ENCODE peak calls at places on chromosomes 13 and 19, in five cellular contexts. F, G, B, U and W are unnamed samples. For H3K36me3, the result is how much of the 10 kb centered on the place peaks cover.

GRCh38 chr19:2627319-2627829 is 75.1 kb downstream of the GNG7 start:
- DNase-seq in B (peak), G (peak), U (no peak), F (no peak), W (peak)

GRCh38 chr19:53183146-53183545 is 10.0 kb downstream of the ZNF665 start:
- DNase-seq in U (no peak), B (no peak), G (no peak), F (no peak), W (no peak)

GRCh38 chr13:50831510-50831909 is 12.0 kb downstream of the DLEU7 start:
- DNase-seq in U (no peak), B (no peak), G (no peak), F (no peak), W (no peak)

GRCh38 chr13:32164622-32165268 is 133.2 kb downstream of the FRY start:
- DNase-seq in U (peak), G (no peak), F (no peak), B (peak), W (no peak)

GRCh38 chr13:98280176-98280510 is 103.1 kb upstream of the RNF113B start:
- DNase-seq in F (no peak), U (no peak), B (no peak), G (no peak), W (no peak)

GRCh38 chr19:23203841-23204344 is 46.3 kb downstream of the ZNF724 start:
- DNase-seq in U (no peak), F (no peak), G (no peak), B (peak), W (no peak)

GRCh38 chr13:44188257-44188656 is 185.4 kb upstream of the SERP2 start:
- DNase-seq in G (no peak), U (no peak), B (no peak), F (no peak), W (no peak)

GRCh38 chr19:10389863-10390262 is 9.5 kb upstream of the TYK2 start:
- DNase-seq in B (no peak), U (no peak), F (no peak), G (no peak), W (no peak)

GRCh38 chr13:59879281-59879680 is 284.4 kb downstream of the DIAPH3 start:
- DNase-seq in U (no peak), G (no peak), F (no peak), B (no peak), W (no peak)

GRCh38 chr19:14544977-14545715 is 15.8 kb downstream of the TECR start:
- DNase-seq in B (no peak), U (no peak), G (no peak), F (no peak), W (no peak)

GRCh38 chr19:53947624-53948023 is 15.1 kb upstream of the CACNG8 start:
- DNase-seq in B (no peak), U (peak), G (no peak), F (no peak), W (no peak)

GRCh38 chr19:16834747-16835146 is 5.5 kb downstream of the SIN3B start:
- DNase-seq in F (no peak), G (no peak), U (no peak), B (no peak), W (no peak)

GRCh38 chr19:40614595-40615411 is 13.6 kb downstream of the LTBP4 start:
- DNase-seq in F (peak), G (no peak), U (peak), B (peak), W (peak)

GRCh38 chr13:45521292-45521691 is 56.6 kb downstream of the COG3 start:
- DNase-seq in F (no peak), B (no peak), U (no peak), G (no peak), W (no peak)

GRCh38 chr13:41284512-41285288 is 21.3 kb upstream of the MTRF1 start:
- DNase-seq in G (no peak), F (no peak), B (no peak), U (no peak), W (peak)

GRCh38 chr19:33796164-33797100 is at the start of gene KCTD15:
- DNase-seq in B (peak), G (no peak), U (peak), F (no peak), W (no peak)

GRCh38 chr13:77697208-77698103 is at the start of gene SLAIN1:
- DNase-seq in G (peak), B (peak), U (peak), F (peak), W (no peak)

GRCh38 chr13:44489751-44490150 is 86.4 kb downstream of the TSC22D1 start:
- DNase-seq in F (no peak), B (no peak), G (no peak), U (no peak), W (no peak)

GRCh38 chr13:31094331-31095015 is 67.2 kb downstream of the HSPH1 start:
- DNase-seq in U (no peak), B (no peak), F (no peak), G (no peak), W (no peak)

GRCh38 chr19:11361037-11361770 is 6.0 kb downstream of the PLPPR2 start:
- DNase-seq in F (no peak), G (no peak), B (peak), U (peak), W (no peak)

GRCh38 chr13:48600374-48601364 is 53.1 kb upstream of the CYSLTR2 start:
- DNase-seq in G (no peak), F (no peak), U (no peak), B (peak), W (no peak)

GRCh38 chr13:39406688-39407087 is 196.3 kb downstream of the LHFPL6 start:
- DNase-seq in B (no peak), G (no peak), U (no peak), F (no peak), W (no peak)

GRCh38 chr13:41548870-41549269 is 91.5 kb downstream of the RGCC start:
- DNase-seq in B (no peak), U (no peak), F (no peak), G (no peak), W (no peak)

GRCh38 chr19:571127-571974 is 1.0 kb upstream of the BSG start:
- DNase-seq in U (no peak), B (peak), G (no peak), F (no peak), W (no peak)

GRCh38 chr13:77810430-77810829 is 108.2 kb downstream of the EDNRB start:
- DNase-seq in G (no peak), B (no peak), U (peak), F (no peak), W (no peak)

GRCh38 chr13:31015207-31015606 is 82.8 kb downstream of the TEX26 start:
- DNase-seq in G (no peak), F (no peak), U (no peak), B (no peak), W (no peak)

GRCh38 chr13:27336005-27336673 is 65.5 kb downstream of the RASL11A start:
- DNase-seq in F (no peak), B (no peak), U (no peak), G (no peak), W (no peak)

GRCh38 chr13:60328073-60328472 is 68.9 kb upstream of the TDRD3 start:
- DNase-seq in G (no peak), F (no peak), U (no peak), B (no peak), W (no peak)

GRCh38 chr19:45919678-45920077 is 5.1 kb upstream of the NANOS2 start:
- DNase-seq in F (no peak), G (no peak), U (no peak), B (no peak), W (no peak)

GRCh38 chr13:68540244-68540643 is 1310.1 kb upstream of the PCDH9 start:
- DNase-seq in G (no peak), B (no peak), F (no peak), U (no peak), W (no peak)

GRCh38 chr19:1651061-1651547 is 1.3 kb downstream of the TCF3 start:
- DNase-seq in G (no peak), B (no peak), U (peak), F (no peak), W (no peak)

GRCh38 chr13:101925731-101926130 is 473.3 kb downstream of the ITGBL1 start:
- DNase-seq in G (no peak), F (no peak), U (no peak), B (no peak), W (no peak)

GRCh38 chr13:42215578-42216421 is 56.2 kb upstream of the AKAP11 start:
- DNase-seq in G (no peak), U (peak), B (peak), F (no peak), W (no peak)

GRCh38 chr13:110388141-110388943 is 81.3 kb downstream of the COL4A2 start:
- DNase-seq in B (no peak), G (peak), U (peak), F (no peak), W (no peak)

GRCh38 chr19:42253245-42254082 is 1.5 kb downstream of the ERF start:
- DNase-seq in U (peak), F (peak), B (peak), G (no peak), W (no peak)

GRCh38 chr13:113207890-113208423 is 512 bp downstream of the PCID2 start:
- DNase-seq in F (no peak), G (no peak), B (peak), U (no peak), W (no peak)

GRCh38 chr19:13132471-13133166 is 14.6 kb downstream of the NACC1 start:
- DNase-seq in U (no peak), G (no peak), B (no peak), F (no peak), W (no peak)

GRCh38 chr19:13134626-13135025 is 15.5 kb downstream of the STX10 start:
- DNase-seq in G (no peak), U (no peak), B (no peak), F (no peak), W (no peak)

GRCh38 chr19:13137290-13137794 is 12.8 kb downstream of the STX10 start:
- DNase-seq in B (no peak), F (no peak), G (no peak), U (no peak), W (no peak)

GRCh38 chr19:13133241-13133870 is 15.3 kb downstream of the NACC1 start:
- DNase-seq in F (no peak), B (no peak), G (no peak), U (no peak), W (no peak)

GRCh38 chr19:13135068-13136062 is 14.8 kb downstream of the STX10 start:
- DNase-seq in B (no peak), G (no peak), U (no peak), F (no peak), W (no peak)
- H3K36me3 ChIP-seq in B (under half), G (under half), U (under half), F (half or more), W (under half)

GRCh38 chr19:36151144-36152051 is 849 bp downstream of the COX7A1 start:
- DNase-seq in B (peak), U (no peak), F (peak), G (peak), W (no peak)

GRCh38 chr19:36149673-36150406 is 2.4 kb downstream of the COX7A1 start:
- DNase-seq in U (no peak), G (no peak), B (no peak), F (peak), W (no peak)

GRCh38 chr19:36150586-36150985 is 1.7 kb downstream of the COX7A1 start:
- DNase-seq in F (no peak), G (no peak), B (no peak), U (no peak), W (no peak)

GRCh38 chr19:36152886-36153525 is 759 bp upstream of the COX7A1 start:
- DNase-seq in F (no peak), B (no peak), U (no peak), G (no peak), W (no peak)

GRCh38 chr19:36152061-36152885 is at the start of gene COX7A1:
- DNase-seq in U (no peak), F (peak), B (peak), G (no peak), W (no peak)
- H3K4me3 ChIP-seq in U (no peak), F (peak), B (peak), G (peak), W (peak)

DNA sequence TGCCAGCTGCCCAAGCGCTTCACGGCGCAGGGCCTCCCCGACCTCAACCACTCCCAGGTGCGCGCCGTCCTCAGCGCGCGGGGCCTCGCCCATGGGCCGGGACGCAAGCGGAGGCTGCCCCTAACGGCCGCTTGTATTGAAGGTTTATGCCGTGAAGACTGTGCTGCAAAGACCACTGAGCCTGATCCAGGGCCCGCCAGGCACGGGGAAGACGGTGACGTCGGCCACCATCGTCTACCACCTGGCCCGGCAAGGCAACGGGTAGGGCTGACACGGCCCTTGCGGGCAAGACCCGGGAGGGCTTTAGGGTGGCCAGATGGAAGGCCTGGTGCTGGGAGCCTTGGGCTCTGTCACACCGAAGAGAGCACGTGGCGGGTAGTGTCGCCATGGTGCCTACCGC is 23.2 kb downstream of the UPF1 start:
- DNase-seq in U (no peak), G (no peak), B (no peak), F (no peak), W (no peak)
- H3K36me3 ChIP-seq in U (under half), G (half or more), B (under half), F (half or more), W (half or more)

GRCh38 chr19:3721900-3722442 is 13.8 kb downstream of the TJP3 start:
- DNase-seq in F (no peak), U (no peak), B (no peak), G (no peak), W (no peak)
- H3K4me3 ChIP-seq in F (peak), U (peak), B (no peak), G (peak), W (no peak)

GRCh38 chr19:57110592-57111328 is 9.0 kb upstream of the USP29 start:
- DNase-seq in G (no peak), F (no peak), U (no peak), B (no peak), W (no peak)
- H3K36me3 ChIP-seq in G (under half), F (under half), U (under half), B (under half), W (under half)

GRCh38 chr19:55468054-55468393 is 3.5 kb upstream of the C19orf85 start:
- DNase-seq in B (no peak), F (no peak), U (no peak), G (no peak), W (no peak)

GRCh38 chr19:55466246-55466614 is 1.7 kb upstream of the C19orf85 start:
- DNase-seq in F (no peak), B (no peak), U (no peak), G (no peak), W (no peak)

GRCh38 chr19:55464669-55465068 is at the start of gene C19orf85:
- DNase-seq in U (no peak), B (no peak), G (no peak), F (no peak), W (no peak)

GRCh38 chr19:55465460-55466245 is 1.1 kb upstream of the C19orf85 start:
- DNase-seq in B (no peak), U (no peak), G (no peak), F (no peak), W (no peak)

DNA sequence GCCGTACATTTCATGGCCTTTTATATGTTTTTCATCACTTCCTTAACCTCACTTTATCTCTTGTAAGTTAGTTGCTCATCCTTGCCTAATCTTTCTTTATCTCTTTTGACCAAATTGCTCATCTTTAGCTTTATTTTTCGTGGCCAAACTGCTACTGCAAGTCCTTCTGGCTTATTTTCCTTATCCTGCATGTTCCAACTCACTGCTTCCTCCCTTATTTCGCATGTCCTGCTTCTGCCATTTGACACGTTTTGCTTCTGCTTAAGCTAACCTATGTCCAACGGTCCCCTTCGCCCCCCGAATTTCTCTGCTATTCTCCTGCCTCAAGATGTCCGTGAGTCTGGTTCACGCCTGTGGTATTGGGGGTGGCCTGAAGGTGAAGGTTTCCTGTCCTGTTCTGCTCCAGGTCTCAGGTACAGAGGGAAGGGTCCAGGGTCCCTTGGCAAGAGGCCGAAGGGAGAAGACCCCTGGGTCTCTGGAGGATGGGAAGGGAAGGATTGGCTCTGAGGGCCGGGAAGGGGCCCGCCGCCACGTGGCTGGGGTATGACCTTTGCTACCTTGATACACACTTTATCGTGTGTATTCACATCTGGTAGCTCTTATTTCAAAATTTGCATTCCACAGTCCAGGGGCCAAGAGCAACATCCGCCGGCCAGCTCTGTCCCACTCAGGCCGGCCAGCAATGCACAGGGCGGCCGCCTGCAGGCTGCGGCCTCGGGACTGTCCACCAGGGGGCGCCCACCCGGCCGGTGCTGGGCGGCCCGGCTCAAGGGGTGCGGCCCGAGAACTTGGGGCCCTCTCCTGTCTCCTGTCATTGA is 2.9 kb upstream of the C19orf85 start:
- DNase-seq in F (no peak), U (peak), B (peak), G (no peak), W (no peak)
- H3K4me3 ChIP-seq in F (no peak), U (no peak), B (no peak), G (no peak), W (no peak)

GRCh38 chr19:32253683-32254020 is 91.8 kb upstream of the ZNF507 start:
- DNase-seq in U (no peak), F (peak), G (no peak), B (no peak), W (no peak)
- H3K36me3 ChIP-seq in U (under half), F (under half), G (under half), B (under half), W (under half)